ENCODE peak calls at places on chromosome 3, in eight cellular contexts. X is stimulated activated CD4-positive, alpha-beta T cell treated with anti-CD3 and anti-CD28 coated beads, Interleukin-1b, Interleukin-23, amount 100 ng/mL, for 4 hours; U is AG08395; B is effector CD4-positive, alpha-beta T cell; K is fibroblast of gingiva; E is C1 segment of cervical spinal cord; Y is GOT3; S is activated gamma-delta T cell treated with Interleukin-2 at 50 U/mL for 16 hours. P is an unnamed sample.

GRCh38 chr3:34268032-34268760 is 469.8 kb downstream of the PDCD6IP start:
- DNase-seq in X (no peak), U (no peak), B (no peak), K (no peak), E (no peak), Y (no peak), S (no peak), P (no peak)

GRCh38 chr3:195421410-195421809 is 21.4 kb downstream of the ACAP2 start:
- DNase-seq in X (no peak), U (no peak), B (no peak), K (peak), E (no peak), Y (no peak), S (no peak), P (no peak)

GRCh38 chr3:43759297-43759782 is 68.6 kb downstream of the ABHD5 start:
- DNase-seq in X (no peak), U (peak), B (no peak), K (peak), E (no peak), Y (no peak), S (no peak), P (no peak)

GRCh38 chr3:132290833-132291232 is 26.4 kb upstream of the ACP3 start:
- DNase-seq in X (no peak), U (peak), B (no peak), K (peak), E (no peak), Y (no peak), S (no peak), P (no peak)

GRCh38 chr3:105527538-105527937 is 160.8 kb downstream of the ALCAM start:
- DNase-seq in X (no peak), U (no peak), B (no peak), K (no peak), E (no peak), Y (no peak), S (no peak), P (no peak)

GRCh38 chr3:217436-217835 is 20.9 kb downstream of the CHL1 start:
- DNase-seq in X (no peak), U (no peak), B (no peak), K (no peak), E (no peak), Y (no peak), S (no peak), P (no peak)

GRCh38 chr3:56275120-56275519 is 193.1 kb downstream of the ERC2 start:
- DNase-seq in X (no peak), U (no peak), B (no peak), K (no peak), E (no peak), Y (no peak), S (no peak), P (no peak)

GRCh38 chr3:10822055-10822454 is 6.0 kb downstream of the SLC6A11 start:
- DNase-seq in X (no peak), U (no peak), B (no peak), K (no peak), E (no peak), Y (no peak), S (no peak), P (no peak)

GRCh38 chr3:192802957-192803899 is 75.9 kb upstream of the FGF12 start:
- DNase-seq in X (no peak), U (peak), B (no peak), K (peak), E (no peak), Y (no peak), S (no peak), P (no peak)

GRCh38 chr3:111252795-111253194 is 181.2 kb downstream of the NECTIN3 start:
- DNase-seq in X (no peak), U (peak), B (no peak), K (peak), E (peak), Y (no peak), S (no peak), P (no peak)

GRCh38 chr3:194134231-194134756 is 1.7 kb upstream of the HES1 start:
- DNase-seq in X (peak), U (peak), B (peak), K (peak), E (peak), Y (peak), S (peak), P (peak)

GRCh38 chr3:34780973-34781372 is 858.4 kb upstream of the ARPP21 start:
- DNase-seq in X (no peak), U (no peak), B (no peak), K (no peak), E (no peak), Y (no peak), S (no peak), P (no peak)

GRCh38 chr3:123169492-123169929 is 32.2 kb upstream of the SEC22A start:
- DNase-seq in X (no peak), U (no peak), B (no peak), K (no peak), E (no peak), Y (no peak), S (no peak), P (no peak)

GRCh38 chr3:105791919-105792786 is 76.7 kb downstream of the CBLB start:
- DNase-seq in X (no peak), U (peak), B (no peak), K (peak), E (no peak), Y (peak), S (no peak), P (no peak)

GRCh38 chr3:46383211-46383945 is 12.6 kb downstream of the CCR5 start:
- DNase-seq in X (no peak), U (no peak), B (no peak), K (no peak), E (no peak), Y (no peak), S (no peak), P (no peak)

GRCh38 chr3:107643038-107643883 is 120.5 kb downstream of the BBX start:
- DNase-seq in X (no peak), U (no peak), B (no peak), K (peak), E (no peak), Y (no peak), S (no peak), P (no peak)

GRCh38 chr3:111864821-111865656 is 6.0 kb downstream of the PHLDB2 start:
- DNase-seq in X (no peak), U (peak), B (no peak), K (no peak), E (no peak), Y (no peak), S (no peak), P (no peak)

GRCh38 chr3:142507241-142507640 is 59.4 kb upstream of the XRN1 start:
- DNase-seq in X (no peak), U (peak), B (no peak), K (no peak), E (no peak), Y (no peak), S (no peak), P (no peak)

GRCh38 chr3:37457392-37458065 is 283.1 kb upstream of the LRRFIP2 start:
- DNase-seq in X (no peak), U (no peak), B (no peak), K (no peak), E (no peak), Y (no peak), S (no peak), P (no peak)

P was measured in T-helper 9 cell.